ENCODE peak calls at places on chromosomes 5 and 9, in five cellular contexts. G, J, R, E and K are unnamed samples.

GRCh38 chr5:142481410-142481809 is 156.6 kb upstream of the SPRY4 start:
- DNase-seq in G (no peak), J (no peak), R (no peak), E (no peak), K (no peak)

GRCh38 chr9:75071530-75072122 is 16.3 kb downstream of the NMRK1 start:
- DNase-seq in G (no peak), J (peak), R (peak), E (peak), K (no peak)

GRCh38 chr9:96061293-96061987 is 185.9 kb downstream of the ERCC6L2 start:
- DNase-seq in G (no peak), J (peak), R (no peak), E (no peak), K (peak)

GRCh38 chr9:22469928-22470544 is 23.4 kb downstream of the DMRTA1 start:
- DNase-seq in G (no peak), J (peak), R (peak), E (peak), K (peak)

GRCh38 chr9:108972626-108973209 is 38.5 kb downstream of the ABITRAM start:
- DNase-seq in G (no peak), J (peak), R (no peak), E (no peak), K (no peak)

GRCh38 chr5:141637693-141638419 is 1.1 kb downstream of the RELL2 start:
- DNase-seq in G (peak), J (peak), R (peak), E (no peak), K (peak)

GRCh38 chr5:179889885-179890284 is 17.8 kb downstream of the TBC1D9B start:
- DNase-seq in G (no peak), J (no peak), R (no peak), E (no peak), K (no peak)

GRCh38 chr5:5658226-5658625 is 235.7 kb downstream of the ICE1 start:
- DNase-seq in G (no peak), J (peak), R (peak), E (no peak), K (no peak)

GRCh38 chr5:143199843-143200242 is 203.6 kb downstream of the NR3C1 start:
- DNase-seq in G (no peak), J (no peak), R (no peak), E (no peak), K (no peak)

GRCh38 chr5:173771058-173771742 is 116.9 kb upstream of the CPEB4 start:
- DNase-seq in G (no peak), J (peak), R (no peak), E (no peak), K (peak)

GRCh38 chr9:82934949-82935348 is 128.0 kb downstream of the RASEF start:
- DNase-seq in G (no peak), J (peak), R (no peak), E (no peak), K (no peak)

GRCh38 chr5:10825897-10826644 is 65.0 kb upstream of the DAP start:
- DNase-seq in G (no peak), J (no peak), R (no peak), E (no peak), K (no peak)

GRCh38 chr5:35799751-35800150 is 56.9 kb upstream of the IL7R start:
- DNase-seq in G (no peak), J (no peak), R (no peak), E (no peak), K (no peak)

GRCh38 chr9:90005388-90005787 is 400.6 kb downstream of the GADD45G start:
- DNase-seq in G (no peak), J (no peak), R (no peak), E (no peak), K (no peak)